ENCODE peak calls at places on chromosomes 16 and 17, in six cellular contexts. B, J, I, N, Z and A are unnamed samples.

GRCh38 chr17:27871407-27871806 is 21.8 kb downstream of the LYRM9 start:
- DNase-seq in B (no peak), J (no peak), I (no peak), N (no peak), Z (no peak), A (no peak)

GRCh38 chr17:67628580-67629013 is 89.1 kb upstream of the NOL11 start:
- DNase-seq in B (no peak), J (peak; percentile 80), I (no peak), N (peak; percentile 20), Z (peak; percentile 59), A (no peak)

GRCh38 chr16:14353340-14353739 is 276.7 kb downstream of the PARN start:
- DNase-seq in B (no peak), J (peak; percentile 42), I (no peak), N (no peak), Z (no peak), A (no peak)

GRCh38 chr17:2939714-2940351 is 123.6 kb downstream of the OR1D5 start:
- DNase-seq in B (no peak), J (no peak), I (no peak), N (no peak), Z (no peak), A (no peak)

GRCh38 chr17:48513097-48513496 is 17.7 kb downstream of the HOXB1 start:
- DNase-seq in B (no peak), J (peak; percentile 40), I (no peak), N (no peak), Z (no peak), A (no peak)

GRCh38 chr16:77919761-77920415 is 102.5 kb upstream of the CLEC3A start:
- DNase-seq in B (no peak), J (no peak), I (no peak), N (no peak), Z (no peak), A (no peak)

GRCh38 chr16:57754354-57755060 is 18.9 kb downstream of the KATNB1 start:
- DNase-seq in B (no peak), J (no peak), I (no peak), N (no peak), Z (no peak), A (no peak)

GRCh38 chr16:50858376-50858775 is 116.5 kb downstream of the CYLD start:
- DNase-seq in B (no peak), J (no peak), I (no peak), N (no peak), Z (no peak), A (no peak)

GRCh38 chr17:16407911-16408588 is 7.3 kb upstream of the TRPV2 start:
- DNase-seq in B (peak; percentile 52), J (peak; percentile 98), I (no peak), N (peak; percentile 60), Z (peak; percentile 84), A (no peak)

GRCh38 chr16:86410076-86410475 is 100.3 kb upstream of the FOXF1 start:
- DNase-seq in B (no peak), J (no peak), I (no peak), N (no peak), Z (no peak), A (no peak)

GRCh38 chr17:75110307-75110937 is 653 bp downstream of the ARMC7 start:
- DNase-seq in B (no peak), J (peak; percentile 37), I (no peak), N (peak; percentile 62), Z (peak; percentile 49), A (no peak)

GRCh38 chr16:55280622-55281021 is 43.4 kb upstream of the IRX6 start:
- DNase-seq in B (no peak), J (no peak), I (peak; percentile 5), N (no peak), Z (no peak), A (no peak)

GRCh38 chr16:75188832-75189477 is 18.0 kb downstream of the CTRB2 start:
- DNase-seq in B (no peak), J (no peak), I (no peak), N (no peak), Z (no peak), A (no peak)

GRCh38 chr17:75273968-75274708 is 3.1 kb upstream of the MIF4GD start:
- DNase-seq in B (peak; percentile 43), J (no peak), I (no peak), N (peak; percentile 29), Z (no peak), A (no peak)

GRCh38 chr17:77542551-77543490 is 402.1 kb downstream of the SEC14L1 start:
- DNase-seq in B (peak; percentile 78), J (peak; percentile 72), I (peak; percentile 57), N (peak; percentile 88), Z (peak; percentile 87), A (peak; percentile 18)

GRCh38 chr17:79340771-79341528 is 266.3 kb downstream of the ENGASE start:
- DNase-seq in B (no peak), J (peak; percentile 86), I (no peak), N (no peak), Z (no peak), A (no peak)

GRCh38 chr16:76946879-76947278 is 244.1 kb upstream of the MON1B start:
- DNase-seq in B (peak; percentile 67), J (peak; percentile 8), I (peak; percentile 57), N (peak; percentile 92), Z (no peak), A (peak; percentile 59)

GRCh38 chr17:41491476-41491875 is 1.8 kb upstream of the KRT36 start:
- DNase-seq in B (no peak), J (no peak), I (no peak), N (no peak), Z (no peak), A (no peak)

DNA sequence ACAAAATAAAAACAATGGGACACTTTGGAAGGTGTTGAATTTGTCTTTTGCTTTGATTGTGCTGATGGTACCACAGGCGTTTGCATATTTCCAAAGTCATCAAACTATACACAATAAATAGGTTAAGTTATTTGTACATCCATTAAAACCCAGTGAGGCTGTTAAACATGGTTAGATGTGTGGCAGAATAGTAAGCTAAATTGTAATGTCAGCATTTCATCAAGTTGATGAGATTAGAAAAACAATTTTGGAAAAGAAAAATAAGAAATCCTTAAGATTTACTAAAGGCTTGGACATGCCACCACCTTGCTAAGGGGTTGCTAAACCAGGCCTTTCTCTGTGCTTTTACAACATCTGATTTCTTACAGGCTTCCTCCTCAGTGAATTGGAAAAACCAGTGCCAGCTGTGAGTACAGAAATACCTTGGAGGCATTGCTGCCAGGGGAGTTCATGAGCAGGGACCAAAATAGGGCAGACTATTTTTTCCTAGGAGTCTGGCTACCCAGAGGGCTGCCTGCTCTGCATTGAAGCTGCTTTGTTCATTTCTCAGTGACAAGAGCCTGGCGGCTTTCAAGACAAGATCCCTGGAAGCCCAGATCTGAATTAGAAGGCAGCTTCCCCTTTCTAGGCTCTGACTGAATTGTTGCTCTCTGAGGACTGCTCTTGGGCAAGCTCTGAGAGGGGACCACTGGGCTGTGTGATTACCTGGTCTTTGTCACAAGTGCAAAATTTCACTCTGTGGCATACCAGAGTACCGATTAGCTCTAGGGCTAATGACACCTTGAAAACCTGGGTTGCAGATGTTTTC is 43.5 kb upstream of the CA10 start:
- DNase-seq in B (no peak), J (no peak), I (no peak), N (no peak), Z (no peak), A (no peak)
- TF ChIP-seq CTCF in B (no peak), J (no peak), I (no peak), N (no peak), Z (no peak), A (no peak)

GRCh38 chr17:32445497-32445896 is 1.2 kb downstream of the PSMD11 start:
- DNase-seq in B (no peak), J (no peak), I (no peak), N (no peak), Z (no peak), A (no peak)

GRCh38 chr17:32443827-32444300 is 446 bp upstream of the PSMD11 start:
- DNase-seq in B (no peak), J (no peak), I (no peak), N (no peak), Z (no peak), A (no peak)

GRCh38 chr17:32445976-32446375 is 1.7 kb downstream of the PSMD11 start:
- DNase-seq in B (peak; percentile 28), J (peak; percentile 10), I (no peak), N (peak; percentile 30), Z (no peak), A (no peak)

GRCh38 chr17:32444301-32445074 is at the start of gene PSMD11:
- DNase-seq in B (peak; percentile 95), J (peak; percentile 98), I (peak; percentile 67), N (peak; percentile 98), Z (peak; percentile 99), A (no peak)

DNA sequence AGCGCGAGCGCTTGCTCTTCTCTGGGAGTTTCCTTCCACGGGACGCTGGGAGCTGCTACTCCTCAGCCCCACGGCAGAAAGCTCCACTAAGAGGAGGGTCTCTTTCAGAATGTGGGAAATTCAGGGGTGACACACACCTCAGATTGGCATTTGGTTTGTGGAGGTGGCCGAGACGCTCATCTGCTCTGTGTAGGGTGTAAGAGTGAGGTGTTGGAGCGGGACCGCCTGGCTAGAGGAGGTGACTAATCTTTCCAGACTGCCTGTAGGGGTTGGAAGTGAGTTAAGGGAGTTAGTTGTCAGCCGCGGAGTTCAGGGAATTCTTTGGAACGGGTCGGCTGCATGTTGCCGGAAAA is 741 bp downstream of the PSMD11 start:
- DNase-seq in B (peak; percentile 63), J (peak; percentile 32), I (no peak), N (peak; percentile 61), Z (peak; percentile 35), A (no peak)
- TF ChIP-seq CTCF in B (no peak), J (no peak), I (peak; percentile 6), N (no peak), Z (no peak), A (peak; percentile 15)

DNA sequence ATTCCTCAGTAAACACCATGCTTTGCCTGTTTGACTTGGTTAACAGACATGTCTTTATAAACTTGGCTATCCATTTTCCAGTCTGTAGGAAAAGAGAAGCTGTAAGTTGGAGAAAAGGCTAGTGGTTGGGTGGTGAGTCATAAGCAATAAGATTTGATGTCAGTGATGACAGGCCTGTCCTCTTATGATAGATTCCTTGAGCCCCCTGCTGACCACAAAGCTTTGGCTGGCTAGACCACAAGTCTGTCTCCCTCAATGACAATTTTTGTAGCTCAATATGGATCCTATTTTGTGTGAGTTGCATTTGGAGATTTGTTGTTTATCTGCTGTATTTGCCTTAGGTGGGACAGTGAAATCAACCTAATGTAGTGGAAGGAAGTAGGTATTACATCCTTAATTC is 67.6 kb downstream of the SIAH1 start:
- DNase-seq in B (peak; percentile 87), J (peak; percentile 36), I (peak; percentile 27), N (peak; percentile 33), Z (no peak), A (no peak)
- TF ChIP-seq CTCF in B (peak; percentile 33), J (no peak), I (peak; percentile 10), N (no peak), Z (peak; percentile 11), A (no peak)

DNA sequence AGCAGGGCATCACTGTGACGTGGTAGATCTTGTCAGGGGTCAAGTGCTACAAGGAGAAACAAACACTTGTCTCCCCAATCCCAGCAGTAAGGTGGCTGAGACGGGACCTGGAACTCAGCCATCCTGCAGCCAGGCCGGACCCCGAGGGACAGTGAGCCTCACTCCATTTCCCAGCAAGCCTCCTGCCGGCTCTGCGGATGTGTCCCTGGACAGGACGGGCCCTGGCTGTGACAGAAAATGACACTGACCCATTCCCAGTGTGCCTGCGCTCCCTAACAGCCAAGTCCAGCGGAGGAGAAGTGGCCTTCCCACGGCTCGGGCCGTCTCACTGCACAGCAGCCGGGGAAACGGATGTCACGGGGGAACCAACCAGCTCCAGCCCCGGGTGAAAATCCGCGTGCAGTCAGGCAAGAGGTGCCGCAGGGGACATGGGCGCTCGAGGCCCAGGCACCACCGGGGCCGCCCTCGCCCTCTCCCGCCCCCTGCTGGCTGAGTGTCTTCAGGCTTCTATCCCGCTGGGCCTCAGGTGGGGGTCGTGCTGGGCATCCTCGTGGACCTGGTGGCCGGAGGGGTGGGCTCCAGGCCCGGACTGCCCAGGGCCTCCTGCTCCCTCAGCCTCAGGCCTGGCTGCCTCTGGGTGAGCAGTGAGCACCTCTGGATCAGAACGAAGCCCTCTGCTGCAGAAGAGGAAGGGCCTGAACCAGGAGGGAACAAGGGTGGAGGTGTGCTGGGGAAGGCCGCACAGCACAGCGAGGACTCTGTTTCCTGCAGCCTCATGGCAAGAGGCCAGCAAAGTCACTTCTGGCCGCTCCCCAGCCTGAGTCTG is 6.7 kb downstream of the HAGHL start:
- DNase-seq in B (no peak), J (peak; percentile 18), I (no peak), N (peak; percentile 50), Z (no peak), A (no peak)
- TF ChIP-seq CTCF in B (no peak), J (peak; percentile 38), I (peak; percentile 28), N (peak; percentile 49), Z (peak; percentile 34), A (peak; percentile 39)